ENCODE peak calls at places on chromosomes 12 and 14, in seven cellular contexts. K, E, B, T, U, N and I are unnamed samples.

GRCh38 chr12:105562727-105563072 is 232.2 kb downstream of the C12orf75 start:
- DNase-seq in E (no peak), T (no peak), N (no peak), U (no peak), B (no peak), K (no peak), I (no peak)

GRCh38 chr12:94174576-94174975 is 26.2 kb downstream of the PLXNC1 start:
- DNase-seq in N (no peak), K (no peak), T (no peak), E (no peak), B (no peak), U (no peak), I (no peak)

GRCh38 chr14:93041002-93041401 is 74.7 kb downstream of the ITPK1 start:
- DNase-seq in B (no peak), U (no peak), E (no peak), N (no peak), T (peak; percentile 63), K (peak; percentile 72), I (no peak)

GRCh38 chr12:115756271-115756670 is 521.2 kb downstream of the MED13L start:
- DNase-seq in K (no peak), T (no peak), B (no peak), E (no peak), U (no peak), N (no peak), I (no peak)

GRCh38 chr12:118685983-118686607 is 295.2 kb upstream of the SRRM4 start:
- DNase-seq in B (no peak), U (no peak), K (no peak), T (no peak), N (no peak), E (no peak), I (no peak)

GRCh38 chr12:115322275-115322674 is 638.3 kb upstream of the TBX3 start:
- DNase-seq in K (no peak), E (no peak), T (no peak), N (no peak), B (no peak), U (no peak), I (no peak)

GRCh38 chr12:131312793-131313545 is 359.3 kb downstream of the ADGRD1 start:
- DNase-seq in T (no peak), U (no peak), B (no peak), K (no peak), E (no peak), N (no peak), I (no peak)

GRCh38 chr14:26596722-26597030 is 1.2 kb downstream of the NOVA1 start:
- DNase-seq in T (peak; percentile 3), K (peak; percentile 57), B (peak; percentile 14), U (no peak), E (no peak), N (no peak), I (no peak)

GRCh38 chr14:46999661-47000060 is 348.1 kb upstream of the RPL10L start:
- DNase-seq in N (no peak), U (no peak), E (no peak), T (no peak), K (no peak), B (no peak), I (no peak)

GRCh38 chr12:54428050-54429013 is 9.3 kb upstream of the ITGA5 start:
- DNase-seq in B (no peak), E (no peak), N (no peak), K (peak; percentile 73), T (peak; percentile 51), U (no peak), I (no peak)

GRCh38 chr12:2900642-2901041 is 10.0 kb downstream of the TULP3 start:
- DNase-seq in U (no peak), T (no peak), B (no peak), E (no peak), K (no peak), N (no peak), I (no peak)

GRCh38 chr12:121678305-121678704 is 8.9 kb upstream of the MORN3 start:
- DNase-seq in E (no peak), K (no peak), U (no peak), B (no peak), T (no peak), N (no peak), I (no peak)